ENCODE peak calls at places on chromosomes 5 and 9, in four cellular contexts. One of them, this sample, is unnamed.

GRCh38 chr5:142357469-142358090 is 32.8 kb upstream of the SPRY4 start:
- DNase-seq in NCI-H1092: no peak
- DNase-seq in NCI-H2171 treated with DMSO at 0.1 percent for 48 hours: no peak
- DNase-seq in A673: no peak
- DNase-seq in this sample: no peak

GRCh38 chr5:58871648-58872242 is 288.9 kb downstream of the RAB3C start:
- DNase-seq in NCI-H1092: peak; percentile 4
- DNase-seq in NCI-H2171 treated with DMSO at 0.1 percent for 48 hours: peak; percentile 12
- DNase-seq in A673: peak; percentile 60
- DNase-seq in this sample: no peak

GRCh38 chr9:129280236-129281231 is 102.5 kb upstream of the IER5L start:
- DNase-seq in NCI-H1092: no peak
- DNase-seq in NCI-H2171 treated with DMSO at 0.1 percent for 48 hours: no peak
- DNase-seq in A673: no peak
- DNase-seq in this sample: no peak

GRCh38 chr5:8340739-8341344 is 471.9 kb downstream of the MTRR start:
- DNase-seq in NCI-H1092: no peak
- DNase-seq in NCI-H2171 treated with DMSO at 0.1 percent for 48 hours: peak; percentile 57
- DNase-seq in A673: peak; percentile 9
- DNase-seq in this sample: no peak

GRCh38 chr5:73718762-73719161 is 92.8 kb downstream of the ARHGEF28 start:
- DNase-seq in NCI-H1092: no peak
- DNase-seq in NCI-H2171 treated with DMSO at 0.1 percent for 48 hours: no peak
- DNase-seq in A673: no peak
- DNase-seq in this sample: no peak

GRCh38 chr5:108730617-108731340 is 16.9 kb upstream of the FER start:
- DNase-seq in NCI-H1092: no peak
- DNase-seq in NCI-H2171 treated with DMSO at 0.1 percent for 48 hours: no peak
- DNase-seq in A673: no peak
- DNase-seq in this sample: no peak

GRCh38 chr5:104062495-104063377 is 500.1 kb upstream of the NUDT12 start:
- DNase-seq in NCI-H1092: no peak
- DNase-seq in NCI-H2171 treated with DMSO at 0.1 percent for 48 hours: no peak
- DNase-seq in A673: no peak
- DNase-seq in this sample: no peak

GRCh38 chr5:57386958-57387357 is 95.7 kb downstream of the ACTBL2 start:
- DNase-seq in NCI-H1092: no peak
- DNase-seq in NCI-H2171 treated with DMSO at 0.1 percent for 48 hours: no peak
- DNase-seq in A673: peak; percentile 15
- DNase-seq in this sample: no peak

GRCh38 chr5:123610665-123611406 is 98.9 kb downstream of the CSNK1G3 start:
- DNase-seq in NCI-H1092: peak; percentile 1
- DNase-seq in NCI-H2171 treated with DMSO at 0.1 percent for 48 hours: peak; percentile 45
- DNase-seq in A673: peak; percentile 65
- DNase-seq in this sample: peak; percentile 72

GRCh38 chr5:56190500-56190899 is 42.6 kb downstream of the ANKRD55 start:
- DNase-seq in NCI-H1092: no peak
- DNase-seq in NCI-H2171 treated with DMSO at 0.1 percent for 48 hours: no peak
- DNase-seq in A673: peak; percentile 19
- DNase-seq in this sample: no peak

GRCh38 chr5:154647760-154648143 is 107.4 kb upstream of the LARP1 start:
- DNase-seq in NCI-H1092: no peak
- DNase-seq in NCI-H2171 treated with DMSO at 0.1 percent for 48 hours: no peak
- DNase-seq in A673: no peak
- DNase-seq in this sample: no peak

GRCh38 chr5:124908603-124909451 is 162.4 kb upstream of the ZNF608 start:
- DNase-seq in NCI-H1092: no peak
- DNase-seq in NCI-H2171 treated with DMSO at 0.1 percent for 48 hours: peak; percentile 76
- DNase-seq in A673: peak; percentile 56
- DNase-seq in this sample: no peak

GRCh38 chr9:19999491-20000057 is 210.7 kb upstream of the SLC24A2 start:
- DNase-seq in NCI-H1092: no peak
- DNase-seq in NCI-H2171 treated with DMSO at 0.1 percent for 48 hours: peak; percentile 5
- DNase-seq in A673: peak; percentile 55
- DNase-seq in this sample: no peak

GRCh38 chr5:142820447-142820846 is 50.3 kb downstream of the ARHGAP26 start:
- DNase-seq in NCI-H1092: no peak
- DNase-seq in NCI-H2171 treated with DMSO at 0.1 percent for 48 hours: no peak
- DNase-seq in A673: no peak
- DNase-seq in this sample: no peak

GRCh38 chr5:175845229-175845628 is 26.1 kb upstream of the CPLX2 start:
- DNase-seq in NCI-H1092: no peak
- DNase-seq in NCI-H2171 treated with DMSO at 0.1 percent for 48 hours: no peak
- DNase-seq in A673: no peak
- DNase-seq in this sample: no peak

GRCh38 chr9:35079426-35080341 is at the start of gene FANCG:
- DNase-seq in NCI-H1092: peak; percentile 92
- DNase-seq in NCI-H2171 treated with DMSO at 0.1 percent for 48 hours: peak; percentile 87
- DNase-seq in A673: peak; percentile 97
- DNase-seq in this sample: peak; percentile 62

GRCh38 chr9:121772600-121773285 is 121.3 kb downstream of the DAB2IP start:
- DNase-seq in NCI-H1092: no peak
- DNase-seq in NCI-H2171 treated with DMSO at 0.1 percent for 48 hours: peak; percentile 12
- DNase-seq in A673: no peak
- DNase-seq in this sample: no peak

GRCh38 chr9:4081549-4081895 is 218.3 kb downstream of the GLIS3 start:
- DNase-seq in NCI-H1092: no peak
- DNase-seq in NCI-H2171 treated with DMSO at 0.1 percent for 48 hours: no peak
- DNase-seq in A673: no peak
- DNase-seq in this sample: no peak

GRCh38 chr9:137136261-137136925 is 2.6 kb upstream of the GRIN1 start:
- DNase-seq in NCI-H1092: no peak
- DNase-seq in NCI-H2171 treated with DMSO at 0.1 percent for 48 hours: no peak
- DNase-seq in A673: no peak
- DNase-seq in this sample: no peak

GRCh38 chr9:84136119-84136868 is 155.7 kb downstream of the RMI1 start:
- DNase-seq in NCI-H1092: no peak
- DNase-seq in NCI-H2171 treated with DMSO at 0.1 percent for 48 hours: no peak
- DNase-seq in A673: no peak
- DNase-seq in this sample: no peak

GRCh38 chr5:149141957-149142851 is 911 bp downstream of the ABLIM3 start:
- DNase-seq in NCI-H1092: no peak
- DNase-seq in NCI-H2171 treated with DMSO at 0.1 percent for 48 hours: no peak
- DNase-seq in A673: no peak
- DNase-seq in this sample: no peak

GRCh38 chr9:98168952-98169488 is 23.4 kb downstream of the CORO2A start:
- DNase-seq in NCI-H1092: no peak
- DNase-seq in NCI-H2171 treated with DMSO at 0.1 percent for 48 hours: no peak
- DNase-seq in A673: no peak
- DNase-seq in this sample: no peak

GRCh38 chr9:81318571-81318970 is 370.8 kb downstream of the TLE1 start:
- DNase-seq in NCI-H1092: no peak
- DNase-seq in NCI-H2171 treated with DMSO at 0.1 percent for 48 hours: no peak
- DNase-seq in A673: no peak
- DNase-seq in this sample: no peak

GRCh38 chr5:172686111-172686510 is 45.0 kb downstream of the NEURL1B start:
- DNase-seq in NCI-H1092: no peak
- DNase-seq in NCI-H2171 treated with DMSO at 0.1 percent for 48 hours: no peak
- DNase-seq in A673: no peak
- DNase-seq in this sample: no peak

GRCh38 chr5:140869555-140869886 is 764 bp downstream of the PCDHA11 start:
- DNase-seq in NCI-H1092: no peak
- DNase-seq in NCI-H2171 treated with DMSO at 0.1 percent for 48 hours: no peak
- DNase-seq in A673: no peak
- DNase-seq in this sample: no peak

GRCh38 chr9:81490605-81491331 is 198.6 kb downstream of the TLE1 start:
- DNase-seq in NCI-H1092: no peak
- DNase-seq in NCI-H2171 treated with DMSO at 0.1 percent for 48 hours: no peak
- DNase-seq in A673: no peak
- DNase-seq in this sample: no peak

GRCh38 chr5:14870347-14871083 is 1.1 kb downstream of the ANKH start:
- DNase-seq in NCI-H1092: peak; percentile 5
- DNase-seq in NCI-H2171 treated with DMSO at 0.1 percent for 48 hours: peak; percentile 57
- DNase-seq in A673: no peak
- DNase-seq in this sample: no peak

GRCh38 chr5:74490814-74491213 is 149.7 kb downstream of the ENC1 start:
- DNase-seq in NCI-H1092: no peak
- DNase-seq in NCI-H2171 treated with DMSO at 0.1 percent for 48 hours: no peak
- DNase-seq in A673: no peak
- DNase-seq in this sample: no peak

GRCh38 chr5:178180141-178180863 is 6.9 kb downstream of the GMCL2 start:
- DNase-seq in NCI-H1092: no peak
- DNase-seq in NCI-H2171 treated with DMSO at 0.1 percent for 48 hours: no peak
- DNase-seq in A673: no peak
- DNase-seq in this sample: no peak

GRCh38 chr9:18857769-18858168 is 175.2 kb downstream of the SAXO1 start:
- DNase-seq in NCI-H1092: no peak
- DNase-seq in NCI-H2171 treated with DMSO at 0.1 percent for 48 hours: no peak
- DNase-seq in A673: no peak
- DNase-seq in this sample: no peak

GRCh38 chr9:15373881-15374280 is 48.8 kb upstream of the SNAPC3 start:
- DNase-seq in NCI-H1092: no peak
- DNase-seq in NCI-H2171 treated with DMSO at 0.1 percent for 48 hours: no peak
- DNase-seq in A673: no peak
- DNase-seq in this sample: no peak

GRCh38 chr9:100294341-100294740 is 58.4 kb downstream of the TEX10 start:
- DNase-seq in NCI-H1092: no peak
- DNase-seq in NCI-H2171 treated with DMSO at 0.1 percent for 48 hours: no peak
- DNase-seq in A673: no peak
- DNase-seq in this sample: no peak

GRCh38 chr5:170195876-170196275 is 36.9 kb upstream of the C5orf58 start:
- DNase-seq in NCI-H1092: peak; percentile 68
- DNase-seq in NCI-H2171 treated with DMSO at 0.1 percent for 48 hours: peak; percentile 76
- DNase-seq in A673: peak; percentile 13
- DNase-seq in this sample: no peak